ENCODE peak calls at places on chromosomes 7 and 10, in six cellular contexts. One of them, this sample, is unnamed. For H3K27me3, the result is how much of the 10 kb centered on the place peaks cover.

GRCh38 chr10:80472234-80473095 is 18.4 kb downstream of the TSPAN14 start:
- DNase-seq in mesenchymal stem cell: peak
- DNase-seq in mesendoderm: no peak
- DNase-seq in lung: no peak
- DNase-seq in thoracic aorta: no peak
- DNase-seq in SJSA1: peak
- DNase-seq in this sample: peak

GRCh38 chr7:143002106-143002505 is 24.8 kb downstream of the OR9A2 start:
- DNase-seq in lung: no peak
- DNase-seq in mesendoderm: peak
- DNase-seq in thoracic aorta: no peak
- DNase-seq in SJSA1: no peak
- DNase-seq in mesenchymal stem cell: peak
- DNase-seq in this sample: peak

GRCh38 chr7:80632074-80632473 is 6.4 kb upstream of the CD36 start:
- DNase-seq in SJSA1: no peak
- DNase-seq in mesendoderm: no peak
- DNase-seq in thoracic aorta: no peak
- DNase-seq in lung: no peak
- DNase-seq in mesenchymal stem cell: no peak
- DNase-seq in this sample: no peak

GRCh38 chr10:72685264-72685921 is 6.5 kb upstream of the MCU start:
- DNase-seq in SJSA1: no peak
- DNase-seq in mesendoderm: no peak
- DNase-seq in mesenchymal stem cell: no peak
- DNase-seq in thoracic aorta: no peak
- DNase-seq in lung: no peak
- DNase-seq in this sample: no peak

GRCh38 chr7:81190997-81191747 is 272.3 kb upstream of the SEMA3C start:
- DNase-seq in SJSA1: no peak
- DNase-seq in lung: no peak
- DNase-seq in mesendoderm: no peak
- DNase-seq in mesenchymal stem cell: peak
- DNase-seq in thoracic aorta: no peak
- DNase-seq in this sample: peak

GRCh38 chr7:22173884-22174573 is 182.9 kb downstream of the RAPGEF5 start:
- DNase-seq in SJSA1: no peak
- DNase-seq in mesenchymal stem cell: no peak
- DNase-seq in lung: no peak
- DNase-seq in mesendoderm: peak
- DNase-seq in thoracic aorta: no peak
- DNase-seq in this sample: peak

GRCh38 chr10:46547331-46547880 is 9.1 kb downstream of the GPRIN2 start:
- DNase-seq in mesendoderm: no peak
- DNase-seq in thoracic aorta: no peak
- DNase-seq in lung: no peak
- DNase-seq in mesenchymal stem cell: no peak
- DNase-seq in SJSA1: peak
- DNase-seq in this sample: no peak

GRCh38 chr10:126674741-126675515 is 4.4 kb upstream of the C10orf90 start:
- DNase-seq in lung: peak
- DNase-seq in mesendoderm: no peak
- DNase-seq in thoracic aorta: no peak
- DNase-seq in SJSA1: no peak
- DNase-seq in mesenchymal stem cell: no peak
- DNase-seq in this sample: no peak

GRCh38 chr7:23184709-23185354 is 3.0 kb downstream of the NUP42 start:
- DNase-seq in mesendoderm: peak
- DNase-seq in SJSA1: no peak
- DNase-seq in thoracic aorta: no peak
- DNase-seq in mesenchymal stem cell: peak
- DNase-seq in lung: no peak
- DNase-seq in this sample: peak

GRCh38 chr7:45709168-45710034 is 135.2 kb downstream of the ADCY1 start:
- DNase-seq in thoracic aorta: no peak
- DNase-seq in mesenchymal stem cell: peak
- DNase-seq in mesendoderm: no peak
- DNase-seq in lung: peak
- DNase-seq in SJSA1: peak
- DNase-seq in this sample: no peak

GRCh38 chr7:143172354-143172753 is 10.9 kb upstream of the TAS2R39 start:
- DNase-seq in mesendoderm: no peak
- DNase-seq in SJSA1: no peak
- DNase-seq in lung: peak
- DNase-seq in thoracic aorta: no peak
- DNase-seq in mesenchymal stem cell: no peak
- DNase-seq in this sample: peak

GRCh38 chr10:79050896-79051555 is 17.7 kb upstream of the ZMIZ1 start:
- DNase-seq in mesenchymal stem cell: no peak
- DNase-seq in lung: no peak
- DNase-seq in SJSA1: no peak
- DNase-seq in mesendoderm: peak
- DNase-seq in thoracic aorta: no peak
- DNase-seq in this sample: peak

GRCh38 chr7:135501402-135501801 is 8.5 kb downstream of the CNOT4 start:
- DNase-seq in SJSA1: no peak
- DNase-seq in lung: no peak
- DNase-seq in mesenchymal stem cell: peak
- DNase-seq in thoracic aorta: no peak
- DNase-seq in mesendoderm: no peak
- DNase-seq in this sample: no peak

GRCh38 chr7:100897772-100898454 is 2.2 kb upstream of the ACHE start:
- DNase-seq in SJSA1: no peak
- DNase-seq in mesenchymal stem cell: no peak
- DNase-seq in lung: no peak
- DNase-seq in mesendoderm: no peak
- DNase-seq in thoracic aorta: no peak
- DNase-seq in this sample: no peak

GRCh38 chr7:112063974-112064373 is 142.2 kb downstream of the DOCK4 start:
- DNase-seq in mesenchymal stem cell: no peak
- DNase-seq in thoracic aorta: no peak
- DNase-seq in mesendoderm: no peak
- DNase-seq in lung: no peak
- DNase-seq in SJSA1: no peak
- DNase-seq in this sample: no peak

GRCh38 chr7:45182856-45183710 is 25.5 kb downstream of the RAMP3 start:
- DNase-seq in SJSA1: peak
- DNase-seq in thoracic aorta: no peak
- DNase-seq in mesenchymal stem cell: no peak
- DNase-seq in lung: no peak
- DNase-seq in mesendoderm: no peak
- DNase-seq in this sample: no peak

GRCh38 chr7:12929416-12930140 is 242.1 kb downstream of the ARL4A start:
- DNase-seq in lung: no peak
- DNase-seq in thoracic aorta: no peak
- DNase-seq in mesenchymal stem cell: no peak
- DNase-seq in mesendoderm: peak
- DNase-seq in SJSA1: no peak
- DNase-seq in this sample: no peak

GRCh38 chr7:130865408-130866236 is 131.6 kb upstream of the KLF14 start:
- DNase-seq in thoracic aorta: no peak
- DNase-seq in mesenchymal stem cell: no peak
- DNase-seq in mesendoderm: peak
- DNase-seq in SJSA1: no peak
- DNase-seq in lung: no peak
- DNase-seq in this sample: no peak

GRCh38 chr7:121107923-121108498 is 119.5 kb downstream of the CPED1 start:
- DNase-seq in thoracic aorta: no peak
- DNase-seq in mesenchymal stem cell: peak
- DNase-seq in mesendoderm: peak
- DNase-seq in SJSA1: no peak
- DNase-seq in lung: no peak
- DNase-seq in this sample: peak

GRCh38 chr10:110641256-110641655 is 2.9 kb upstream of the RBM20 start:
- DNase-seq in thoracic aorta: no peak
- DNase-seq in lung: no peak
- DNase-seq in SJSA1: peak
- DNase-seq in mesendoderm: peak
- DNase-seq in mesenchymal stem cell: peak
- DNase-seq in this sample: peak

GRCh38 chr7:42046483-42046882 is 190.5 kb downstream of the GLI3 start:
- DNase-seq in mesenchymal stem cell: no peak
- DNase-seq in lung: no peak
- DNase-seq in thoracic aorta: no peak
- DNase-seq in mesendoderm: no peak
- DNase-seq in SJSA1: no peak
- DNase-seq in this sample: no peak

GRCh38 chr7:42045961-42046360 is 191.0 kb downstream of the GLI3 start:
- DNase-seq in mesendoderm: no peak
- DNase-seq in thoracic aorta: no peak
- DNase-seq in lung: no peak
- DNase-seq in SJSA1: no peak
- DNase-seq in mesenchymal stem cell: no peak
- DNase-seq in this sample: no peak
- H3K27me3 ChIP-seq in mesendoderm: under half
- H3K27me3 ChIP-seq in thoracic aorta: under half
- H3K27me3 ChIP-seq in lung: under half
- H3K27me3 ChIP-seq in SJSA1: under half
- H3K27me3 ChIP-seq in mesenchymal stem cell: under half
- H3K27me3 ChIP-seq in this sample: under half

DNA sequence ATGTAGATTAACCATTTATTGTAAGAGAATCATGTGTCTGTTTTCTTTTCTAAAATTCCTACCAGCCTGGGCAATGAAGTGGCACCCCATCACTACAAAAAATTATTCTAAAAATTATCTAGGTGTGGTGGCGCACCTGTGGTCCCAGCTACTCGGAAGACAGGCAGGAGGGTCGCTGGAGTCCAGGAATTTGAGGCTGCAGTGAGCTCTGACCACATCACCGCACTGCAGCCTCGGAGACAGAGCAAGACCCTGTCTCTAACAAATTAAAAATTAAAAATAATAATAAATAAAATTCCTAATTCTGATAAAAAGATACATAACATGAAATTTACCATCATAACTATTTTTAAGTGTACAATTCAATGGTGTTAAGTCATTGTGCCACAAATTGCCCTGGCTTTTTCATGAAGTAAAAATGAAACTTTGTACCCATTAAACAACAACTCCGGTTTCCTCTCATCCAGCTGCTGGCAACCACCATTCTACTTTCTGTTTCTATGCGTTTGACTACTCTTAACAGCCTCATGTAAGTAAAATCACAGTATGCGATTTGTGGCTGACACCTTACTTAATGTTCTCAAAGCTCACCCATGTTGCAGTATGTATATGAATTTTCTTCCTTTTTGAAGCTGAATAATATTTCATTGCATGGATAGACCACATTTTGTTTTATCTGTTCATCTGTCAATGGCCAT is 20.6 kb upstream of the USP6NL start:
- DNase-seq in thoracic aorta: no peak
- DNase-seq in mesenchymal stem cell: no peak
- DNase-seq in SJSA1: no peak
- DNase-seq in lung: no peak
- DNase-seq in mesendoderm: no peak
- DNase-seq in this sample: no peak
- H3K4me3 ChIP-seq in thoracic aorta: no peak
- H3K4me3 ChIP-seq in mesenchymal stem cell: no peak
- H3K4me3 ChIP-seq in SJSA1: no peak
- H3K4me3 ChIP-seq in lung: no peak
- H3K4me3 ChIP-seq in mesendoderm: no peak
- H3K4me3 ChIP-seq in this sample: no peak

GRCh38 chr10:102413053-102413705 is 5.4 kb downstream of the PSD start:
- DNase-seq in mesendoderm: peak
- DNase-seq in SJSA1: no peak
- DNase-seq in thoracic aorta: no peak
- DNase-seq in lung: no peak
- DNase-seq in mesenchymal stem cell: no peak
- DNase-seq in this sample: peak
- H3K27me3 ChIP-seq in mesendoderm: under half
- H3K27me3 ChIP-seq in SJSA1: half or more
- H3K27me3 ChIP-seq in thoracic aorta: under half
- H3K27me3 ChIP-seq in lung: under half
- H3K27me3 ChIP-seq in mesenchymal stem cell: half or more
- H3K27me3 ChIP-seq in this sample: under half

GRCh38 chr7:55570218-55570873 is 2.0 kb downstream of the VOPP1 start:
- DNase-seq in lung: no peak
- DNase-seq in mesenchymal stem cell: peak
- DNase-seq in thoracic aorta: no peak
- DNase-seq in SJSA1: no peak
- DNase-seq in mesendoderm: no peak
- DNase-seq in this sample: no peak

GRCh38 chr7:55570939-55571338 is 1.4 kb downstream of the VOPP1 start:
- DNase-seq in thoracic aorta: no peak
- DNase-seq in mesenchymal stem cell: peak
- DNase-seq in mesendoderm: peak
- DNase-seq in SJSA1: no peak
- DNase-seq in lung: no peak
- DNase-seq in this sample: peak

GRCh38 chr7:55569269-55569663 is 3.0 kb downstream of the VOPP1 start:
- DNase-seq in lung: no peak
- DNase-seq in SJSA1: no peak
- DNase-seq in thoracic aorta: no peak
- DNase-seq in mesendoderm: peak
- DNase-seq in mesenchymal stem cell: peak
- DNase-seq in this sample: no peak

GRCh38 chr7:55568613-55569268 is 3.6 kb downstream of the VOPP1 start:
- DNase-seq in mesendoderm: no peak
- DNase-seq in thoracic aorta: no peak
- DNase-seq in lung: no peak
- DNase-seq in mesenchymal stem cell: peak
- DNase-seq in SJSA1: no peak
- DNase-seq in this sample: no peak

DNA sequence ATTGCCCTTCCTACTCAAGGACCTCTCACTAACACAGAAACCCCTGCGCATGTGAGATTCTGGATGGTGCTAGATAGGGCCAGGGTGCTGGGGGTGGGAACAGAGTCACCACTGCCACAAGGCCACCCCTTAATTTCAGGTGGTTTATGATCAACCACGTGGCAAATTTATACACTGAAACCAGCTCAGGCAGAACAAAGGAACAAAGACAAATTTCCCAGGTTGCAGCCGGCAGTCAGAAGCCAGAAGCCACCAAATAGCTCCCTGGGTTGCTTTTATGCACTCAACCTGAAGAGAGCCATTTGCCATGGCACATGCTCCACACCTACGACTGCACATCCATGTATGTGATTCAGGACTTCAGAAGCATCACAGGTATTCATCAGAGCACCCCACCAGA is 2.5 kb downstream of the VOPP1 start:
- DNase-seq in thoracic aorta: no peak
- DNase-seq in mesendoderm: peak
- DNase-seq in SJSA1: no peak
- DNase-seq in lung: no peak
- DNase-seq in mesenchymal stem cell: no peak
- DNase-seq in this sample: no peak
- H3K4me3 ChIP-seq in thoracic aorta: peak
- H3K4me3 ChIP-seq in mesendoderm: no peak
- H3K4me3 ChIP-seq in SJSA1: no peak
- H3K4me3 ChIP-seq in lung: no peak
- H3K4me3 ChIP-seq in mesenchymal stem cell: peak
- H3K4me3 ChIP-seq in this sample: no peak

DNA sequence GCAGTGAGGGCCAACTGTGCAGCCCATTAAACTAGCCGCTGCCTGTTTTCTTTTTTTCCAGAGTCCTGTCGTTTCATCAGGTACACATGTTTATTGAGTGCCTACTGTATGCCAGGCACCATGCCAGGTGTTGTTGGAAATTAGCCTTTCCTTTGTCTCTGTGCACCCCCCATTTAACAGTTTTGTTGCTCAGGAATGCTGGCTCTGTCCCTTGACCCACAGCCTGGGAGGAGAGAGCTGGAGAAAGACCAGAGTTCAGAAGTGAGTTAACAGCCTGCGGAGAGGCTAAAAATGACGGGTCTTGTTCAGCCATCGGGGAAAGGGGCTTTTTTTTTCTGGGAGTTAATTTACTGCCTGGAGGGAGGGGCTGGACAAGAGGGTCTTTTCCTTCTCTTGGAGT is 1.3 kb downstream of the LRMDA start:
- DNase-seq in thoracic aorta: no peak
- DNase-seq in lung: no peak
- DNase-seq in SJSA1: no peak
- DNase-seq in mesenchymal stem cell: no peak
- DNase-seq in mesendoderm: no peak
- DNase-seq in this sample: no peak
- H3K27me3 ChIP-seq in thoracic aorta: under half
- H3K27me3 ChIP-seq in lung: under half
- H3K27me3 ChIP-seq in SJSA1: under half
- H3K27me3 ChIP-seq in mesenchymal stem cell: half or more
- H3K27me3 ChIP-seq in mesendoderm: under half
- H3K27me3 ChIP-seq in this sample: under half